ENCODE peak calls at places on chromosomes 11 and 22, in six cellular contexts. One of them, this sample, is unnamed.

GRCh38 chr11:78220218-78221157 is 31.8 kb downstream of the USP35 start:
- DNase-seq in epithelial cell of esophagus: no peak
- DNase-seq in ELF-1: no peak
- DNase-seq in astrocyte of the spinal cord: no peak
- DNase-seq in fibroblast of villous mesenchyme: no peak
- DNase-seq in kidney glomerular epithelial cell: no peak
- DNase-seq in this sample: no peak

GRCh38 chr22:23278883-23279675 is 98.8 kb downstream of the BCR start:
- DNase-seq in astrocyte of the spinal cord: no peak
- DNase-seq in epithelial cell of esophagus: peak
- DNase-seq in ELF-1: no peak
- DNase-seq in fibroblast of villous mesenchyme: no peak
- DNase-seq in kidney glomerular epithelial cell: no peak
- DNase-seq in this sample: no peak

GRCh38 chr11:78472382-78472781 is 54.8 kb upstream of the GAB2 start:
- DNase-seq in kidney glomerular epithelial cell: no peak
- DNase-seq in fibroblast of villous mesenchyme: no peak
- DNase-seq in astrocyte of the spinal cord: no peak
- DNase-seq in epithelial cell of esophagus: no peak
- DNase-seq in ELF-1: no peak
- DNase-seq in this sample: no peak

GRCh38 chr11:72005347-72006260 is 6.9 kb downstream of the IL18BP start:
- DNase-seq in ELF-1: no peak
- DNase-seq in epithelial cell of esophagus: no peak
- DNase-seq in astrocyte of the spinal cord: no peak
- DNase-seq in fibroblast of villous mesenchyme: no peak
- DNase-seq in kidney glomerular epithelial cell: no peak
- DNase-seq in this sample: no peak

GRCh38 chr22:43289551-43289963 is 53.6 kb downstream of the SCUBE1 start:
- DNase-seq in ELF-1: no peak
- DNase-seq in kidney glomerular epithelial cell: no peak
- DNase-seq in astrocyte of the spinal cord: no peak
- DNase-seq in fibroblast of villous mesenchyme: peak
- DNase-seq in epithelial cell of esophagus: no peak
- DNase-seq in this sample: no peak

GRCh38 chr22:50577987-50578775 is at the start of gene CPT1B:
- DNase-seq in epithelial cell of esophagus: no peak
- DNase-seq in astrocyte of the spinal cord: no peak
- DNase-seq in kidney glomerular epithelial cell: no peak
- DNase-seq in fibroblast of villous mesenchyme: peak
- DNase-seq in ELF-1: no peak
- DNase-seq in this sample: no peak

GRCh38 chr11:44221992-44222391 is 87.9 kb downstream of the ALX4 start:
- DNase-seq in ELF-1: no peak
- DNase-seq in kidney glomerular epithelial cell: no peak
- DNase-seq in fibroblast of villous mesenchyme: no peak
- DNase-seq in astrocyte of the spinal cord: no peak
- DNase-seq in epithelial cell of esophagus: no peak
- DNase-seq in this sample: no peak

GRCh38 chr22:23408321-23408720 is 171.8 kb downstream of the IGLL1 start:
- DNase-seq in fibroblast of villous mesenchyme: no peak
- DNase-seq in ELF-1: no peak
- DNase-seq in astrocyte of the spinal cord: no peak
- DNase-seq in kidney glomerular epithelial cell: no peak
- DNase-seq in epithelial cell of esophagus: no peak
- DNase-seq in this sample: no peak

GRCh38 chr22:25853902-25854301 is 111.9 kb downstream of the MYO18B start:
- DNase-seq in fibroblast of villous mesenchyme: no peak
- DNase-seq in kidney glomerular epithelial cell: no peak
- DNase-seq in astrocyte of the spinal cord: no peak
- DNase-seq in epithelial cell of esophagus: no peak
- DNase-seq in ELF-1: no peak
- DNase-seq in this sample: peak

GRCh38 chr11:76670475-76671235 is at the start of gene LRRC32:
- DNase-seq in ELF-1: peak
- DNase-seq in epithelial cell of esophagus: peak
- DNase-seq in kidney glomerular epithelial cell: no peak
- DNase-seq in astrocyte of the spinal cord: no peak
- DNase-seq in fibroblast of villous mesenchyme: no peak
- DNase-seq in this sample: peak

GRCh38 chr22:49628351-49629023 is 199.2 kb downstream of the BRD1 start:
- DNase-seq in kidney glomerular epithelial cell: no peak
- DNase-seq in astrocyte of the spinal cord: no peak
- DNase-seq in ELF-1: peak
- DNase-seq in epithelial cell of esophagus: no peak
- DNase-seq in fibroblast of villous mesenchyme: no peak
- DNase-seq in this sample: peak

GRCh38 chr11:65213322-65214211 is 31.8 kb downstream of the CAPN1 start:
- DNase-seq in fibroblast of villous mesenchyme: no peak
- DNase-seq in epithelial cell of esophagus: peak
- DNase-seq in kidney glomerular epithelial cell: no peak
- DNase-seq in ELF-1: no peak
- DNase-seq in astrocyte of the spinal cord: no peak
- DNase-seq in this sample: no peak

GRCh38 chr11:131246589-131247164 is 123.7 kb upstream of the NTM start:
- DNase-seq in astrocyte of the spinal cord: no peak
- DNase-seq in ELF-1: peak
- DNase-seq in fibroblast of villous mesenchyme: no peak
- DNase-seq in kidney glomerular epithelial cell: no peak
- DNase-seq in epithelial cell of esophagus: peak
- DNase-seq in this sample: peak

GRCh38 chr11:111344032-111344431 is 35.0 kb downstream of the POU2AF1 start:
- DNase-seq in astrocyte of the spinal cord: peak
- DNase-seq in fibroblast of villous mesenchyme: peak
- DNase-seq in kidney glomerular epithelial cell: no peak
- DNase-seq in epithelial cell of esophagus: peak
- DNase-seq in ELF-1: no peak
- DNase-seq in this sample: no peak

GRCh38 chr11:11117730-11118129 is 235.3 kb downstream of the CSNK2A3 start:
- DNase-seq in fibroblast of villous mesenchyme: no peak
- DNase-seq in epithelial cell of esophagus: peak
- DNase-seq in ELF-1: no peak
- DNase-seq in astrocyte of the spinal cord: no peak
- DNase-seq in kidney glomerular epithelial cell: no peak
- DNase-seq in this sample: no peak

GRCh38 chr11:116276051-116277044 is 496.4 kb downstream of the BUD13 start:
- DNase-seq in astrocyte of the spinal cord: peak
- DNase-seq in kidney glomerular epithelial cell: peak
- DNase-seq in epithelial cell of esophagus: peak
- DNase-seq in ELF-1: peak
- DNase-seq in fibroblast of villous mesenchyme: peak
- DNase-seq in this sample: peak

GRCh38 chr11:61454520-61454919 is 24.6 kb downstream of the SDHAF2 start:
- DNase-seq in kidney glomerular epithelial cell: no peak
- DNase-seq in astrocyte of the spinal cord: no peak
- DNase-seq in fibroblast of villous mesenchyme: no peak
- DNase-seq in epithelial cell of esophagus: no peak
- DNase-seq in ELF-1: no peak
- DNase-seq in this sample: no peak

GRCh38 chr11:7348432-7349298 is 97.0 kb downstream of the SYT9 start:
- DNase-seq in epithelial cell of esophagus: peak
- DNase-seq in kidney glomerular epithelial cell: no peak
- DNase-seq in ELF-1: peak
- DNase-seq in astrocyte of the spinal cord: no peak
- DNase-seq in fibroblast of villous mesenchyme: peak
- DNase-seq in this sample: peak

GRCh38 chr11:118524757-118525465 is 2.4 kb upstream of the TTC36 start:
- DNase-seq in kidney glomerular epithelial cell: no peak
- DNase-seq in fibroblast of villous mesenchyme: no peak
- DNase-seq in ELF-1: no peak
- DNase-seq in astrocyte of the spinal cord: no peak
- DNase-seq in epithelial cell of esophagus: no peak
- DNase-seq in this sample: no peak

GRCh38 chr22:39661842-39662676 is 91.5 kb downstream of the CACNA1I start:
- DNase-seq in astrocyte of the spinal cord: no peak
- DNase-seq in epithelial cell of esophagus: peak
- DNase-seq in fibroblast of villous mesenchyme: no peak
- DNase-seq in kidney glomerular epithelial cell: no peak
- DNase-seq in ELF-1: peak
- DNase-seq in this sample: peak

GRCh38 chr11:27717801-27718229 is 17.6 kb upstream of the BDNF start:
- DNase-seq in fibroblast of villous mesenchyme: no peak
- DNase-seq in astrocyte of the spinal cord: peak
- DNase-seq in ELF-1: peak
- DNase-seq in kidney glomerular epithelial cell: no peak
- DNase-seq in epithelial cell of esophagus: no peak
- DNase-seq in this sample: peak

GRCh38 chr11:19595840-19596751 is 116.5 kb upstream of the NAV2 start:
- DNase-seq in epithelial cell of esophagus: peak
- DNase-seq in astrocyte of the spinal cord: peak
- DNase-seq in kidney glomerular epithelial cell: peak
- DNase-seq in ELF-1: no peak
- DNase-seq in fibroblast of villous mesenchyme: peak
- DNase-seq in this sample: no peak

GRCh38 chr11:75050516-75050915 is 46.2 kb downstream of the OR2AT4 start:
- DNase-seq in kidney glomerular epithelial cell: no peak
- DNase-seq in ELF-1: no peak
- DNase-seq in fibroblast of villous mesenchyme: no peak
- DNase-seq in astrocyte of the spinal cord: no peak
- DNase-seq in epithelial cell of esophagus: no peak
- DNase-seq in this sample: no peak

GRCh38 chr11:63537293-63538101 is 889 bp downstream of the PLAAT4 start:
- DNase-seq in epithelial cell of esophagus: no peak
- DNase-seq in kidney glomerular epithelial cell: no peak
- DNase-seq in astrocyte of the spinal cord: peak
- DNase-seq in fibroblast of villous mesenchyme: peak
- DNase-seq in ELF-1: no peak
- DNase-seq in this sample: no peak

GRCh38 chr11:62925308-62925707 is 4.1 kb upstream of the CHRM1 start:
- DNase-seq in epithelial cell of esophagus: no peak
- DNase-seq in astrocyte of the spinal cord: no peak
- DNase-seq in ELF-1: peak
- DNase-seq in fibroblast of villous mesenchyme: no peak
- DNase-seq in kidney glomerular epithelial cell: no peak
- DNase-seq in this sample: peak

GRCh38 chr11:65639623-65640482 is 2.0 kb downstream of the SIPA1 start:
- DNase-seq in ELF-1: no peak
- DNase-seq in epithelial cell of esophagus: no peak
- DNase-seq in astrocyte of the spinal cord: no peak
- DNase-seq in fibroblast of villous mesenchyme: no peak
- DNase-seq in kidney glomerular epithelial cell: no peak
- DNase-seq in this sample: no peak

GRCh38 chr11:12007769-12008737 is at the start of gene DKK3:
- DNase-seq in epithelial cell of esophagus: peak
- DNase-seq in kidney glomerular epithelial cell: no peak
- DNase-seq in fibroblast of villous mesenchyme: peak
- DNase-seq in astrocyte of the spinal cord: no peak
- DNase-seq in ELF-1: no peak
- DNase-seq in this sample: peak

GRCh38 chr11:70559516-70559915 is 161.2 kb downstream of the CTTN start:
- DNase-seq in epithelial cell of esophagus: no peak
- DNase-seq in astrocyte of the spinal cord: no peak
- DNase-seq in ELF-1: no peak
- DNase-seq in kidney glomerular epithelial cell: no peak
- DNase-seq in fibroblast of villous mesenchyme: no peak
- DNase-seq in this sample: no peak

GRCh38 chr22:47206819-47207218 is 444.4 kb downstream of the TBC1D22A start:
- DNase-seq in astrocyte of the spinal cord: no peak
- DNase-seq in fibroblast of villous mesenchyme: no peak
- DNase-seq in epithelial cell of esophagus: no peak
- DNase-seq in kidney glomerular epithelial cell: no peak
- DNase-seq in ELF-1: no peak
- DNase-seq in this sample: no peak

GRCh38 chr22:22692707-22693530 is 48.5 kb downstream of the GGTLC2 start:
- DNase-seq in astrocyte of the spinal cord: peak
- DNase-seq in epithelial cell of esophagus: peak
- DNase-seq in ELF-1: peak
- DNase-seq in fibroblast of villous mesenchyme: peak
- DNase-seq in kidney glomerular epithelial cell: peak
- DNase-seq in this sample: peak

GRCh38 chr11:59707371-59707770 is 6.3 kb downstream of the OR10V1 start:
- DNase-seq in kidney glomerular epithelial cell: no peak
- DNase-seq in ELF-1: no peak
- DNase-seq in fibroblast of villous mesenchyme: no peak
- DNase-seq in epithelial cell of esophagus: no peak
- DNase-seq in astrocyte of the spinal cord: peak
- DNase-seq in this sample: no peak

GRCh38 chr11:45045692-45046471 is 95.2 kb upstream of the TP53I11 start:
- DNase-seq in kidney glomerular epithelial cell: peak
- DNase-seq in fibroblast of villous mesenchyme: peak
- DNase-seq in astrocyte of the spinal cord: peak
- DNase-seq in epithelial cell of esophagus: peak
- DNase-seq in ELF-1: peak
- DNase-seq in this sample: no peak

GRCh38 chr22:25628494-25628893 is 64.0 kb downstream of the GRK3 start:
- DNase-seq in epithelial cell of esophagus: no peak
- DNase-seq in astrocyte of the spinal cord: no peak
- DNase-seq in ELF-1: no peak
- DNase-seq in kidney glomerular epithelial cell: no peak
- DNase-seq in fibroblast of villous mesenchyme: no peak
- DNase-seq in this sample: no peak

GRCh38 chr11:134578807-134579708 is 167.0 kb upstream of the B3GAT1 start:
- DNase-seq in kidney glomerular epithelial cell: no peak
- DNase-seq in astrocyte of the spinal cord: no peak
- DNase-seq in epithelial cell of esophagus: no peak
- DNase-seq in fibroblast of villous mesenchyme: no peak
- DNase-seq in ELF-1: no peak
- DNase-seq in this sample: no peak

GRCh38 chr11:45652781-45653180 is 12.6 kb downstream of the CHST1 start:
- DNase-seq in epithelial cell of esophagus: peak
- DNase-seq in fibroblast of villous mesenchyme: no peak
- DNase-seq in astrocyte of the spinal cord: no peak
- DNase-seq in kidney glomerular epithelial cell: no peak
- DNase-seq in ELF-1: no peak
- DNase-seq in this sample: peak

GRCh38 chr22:28799834-28800307 is 498 bp downstream of the XBP1 start:
- DNase-seq in epithelial cell of esophagus: peak
- DNase-seq in kidney glomerular epithelial cell: no peak
- DNase-seq in astrocyte of the spinal cord: peak
- DNase-seq in ELF-1: peak
- DNase-seq in fibroblast of villous mesenchyme: peak
- DNase-seq in this sample: peak

GRCh38 chr11:94544832-94545640 is 1.3 kb downstream of the FUT4 start:
- DNase-seq in fibroblast of villous mesenchyme: no peak
- DNase-seq in astrocyte of the spinal cord: no peak
- DNase-seq in epithelial cell of esophagus: peak
- DNase-seq in ELF-1: peak
- DNase-seq in kidney glomerular epithelial cell: no peak
- DNase-seq in this sample: peak

GRCh38 chr11:128764617-128765095 is 70.8 kb downstream of the FLI1 start:
- DNase-seq in fibroblast of villous mesenchyme: no peak
- DNase-seq in epithelial cell of esophagus: no peak
- DNase-seq in ELF-1: no peak
- DNase-seq in kidney glomerular epithelial cell: no peak
- DNase-seq in astrocyte of the spinal cord: no peak
- DNase-seq in this sample: peak

This sample was measured in neural progenitor cell.